ENCODE peak calls at places on chromosome 13, in six cellular contexts. One of them, this sample, is unnamed.
A peak's percentile ranks its signal among the peaks of the same experiment; 100 is the strongest.

GRCh38 chr13:79451500-79451962 is 29.4 kb upstream of the NDFIP2 start:
- DNase-seq in sigmoid colon: no peak
- DNase-seq in transverse colon: peak; percentile 26
- DNase-seq in tibial nerve: no peak
- DNase-seq in stomach: no peak
- DNase-seq in K562: peak; percentile 82
- DNase-seq in this sample: no peak

GRCh38 chr13:41177616-41178015 is 16.8 kb downstream of the KBTBD7 start:
- DNase-seq in K562: no peak
- DNase-seq in transverse colon: no peak
- DNase-seq in stomach: no peak
- DNase-seq in tibial nerve: no peak
- DNase-seq in sigmoid colon: no peak
- DNase-seq in this sample: no peak

GRCh38 chr13:78215458-78215857 is 296.8 kb upstream of the EDNRB start:
- DNase-seq in tibial nerve: no peak
- DNase-seq in stomach: no peak
- DNase-seq in sigmoid colon: no peak
- DNase-seq in K562: no peak
- DNase-seq in transverse colon: no peak
- DNase-seq in this sample: no peak

GRCh38 chr13:80870186-80870585 is 529.3 kb upstream of the SPRY2 start:
- DNase-seq in sigmoid colon: no peak
- DNase-seq in tibial nerve: no peak
- DNase-seq in transverse colon: no peak
- DNase-seq in stomach: no peak
- DNase-seq in K562: no peak
- DNase-seq in this sample: no peak

GRCh38 chr13:93951153-93951552 is 528.3 kb downstream of the DCT start:
- DNase-seq in stomach: no peak
- DNase-seq in sigmoid colon: no peak
- DNase-seq in K562: no peak
- DNase-seq in tibial nerve: no peak
- DNase-seq in transverse colon: no peak
- DNase-seq in this sample: no peak

GRCh38 chr13:98570929-98571372 is 6.0 kb downstream of the STK24 start:
- DNase-seq in tibial nerve: no peak
- DNase-seq in transverse colon: peak; percentile 61
- DNase-seq in K562: peak; percentile 29
- DNase-seq in sigmoid colon: no peak
- DNase-seq in stomach: peak; percentile 43
- DNase-seq in this sample: no peak

GRCh38 chr13:61413572-61413971 is 2.1 kb downstream of the PCDH20 start:
- DNase-seq in stomach: no peak
- DNase-seq in transverse colon: no peak
- DNase-seq in tibial nerve: no peak
- DNase-seq in sigmoid colon: peak; percentile 57
- DNase-seq in K562: no peak
- DNase-seq in this sample: no peak

GRCh38 chr13:32443111-32443510 is 15.2 kb upstream of the N4BP2L1 start:
- DNase-seq in K562: peak; percentile 13
- DNase-seq in tibial nerve: peak; percentile 19
- DNase-seq in stomach: no peak
- DNase-seq in transverse colon: peak; percentile 35
- DNase-seq in sigmoid colon: no peak
- DNase-seq in this sample: no peak

GRCh38 chr13:87671824-87672603 is 843 bp downstream of the SLITRK5 start:
- DNase-seq in sigmoid colon: no peak
- DNase-seq in tibial nerve: no peak
- DNase-seq in K562: no peak
- DNase-seq in transverse colon: peak; percentile 7
- DNase-seq in stomach: no peak
- DNase-seq in this sample: no peak

GRCh38 chr13:77925616-77926015 is 7.0 kb upstream of the EDNRB start:
- DNase-seq in tibial nerve: no peak
- DNase-seq in transverse colon: no peak
- DNase-seq in K562: no peak
- DNase-seq in sigmoid colon: no peak
- DNase-seq in stomach: no peak
- DNase-seq in this sample: no peak

GRCh38 chr13:20609145-20609544 is 42.2 kb downstream of the IFT88 start:
- DNase-seq in transverse colon: no peak
- DNase-seq in stomach: no peak
- DNase-seq in K562: no peak
- DNase-seq in sigmoid colon: no peak
- DNase-seq in tibial nerve: no peak
- DNase-seq in this sample: no peak

GRCh38 chr13:106595623-106596022 is 27.7 kb upstream of the ARGLU1 start:
- DNase-seq in K562: no peak
- DNase-seq in transverse colon: no peak
- DNase-seq in tibial nerve: no peak
- DNase-seq in sigmoid colon: no peak
- DNase-seq in stomach: no peak
- DNase-seq in this sample: peak; percentile 34

GRCh38 chr13:114248011-114248410 is 13.3 kb downstream of the CDC16 start:
- DNase-seq in K562: no peak
- DNase-seq in sigmoid colon: no peak
- DNase-seq in transverse colon: no peak
- DNase-seq in stomach: no peak
- DNase-seq in tibial nerve: no peak
- DNase-seq in this sample: no peak

GRCh38 chr13:43688230-43688907 is 98.4 kb downstream of the ENOX1 start:
- DNase-seq in K562: no peak
- DNase-seq in tibial nerve: no peak
- DNase-seq in sigmoid colon: no peak
- DNase-seq in transverse colon: no peak
- DNase-seq in stomach: no peak
- DNase-seq in this sample: no peak

GRCh38 chr13:79096099-79096498 is 310.0 kb downstream of the RBM26 start:
- DNase-seq in stomach: no peak
- DNase-seq in transverse colon: no peak
- DNase-seq in K562: no peak
- DNase-seq in sigmoid colon: no peak
- DNase-seq in tibial nerve: no peak
- DNase-seq in this sample: no peak

GRCh38 chr13:28499579-28499978 is 4.7 kb upstream of the FLT1 start:
- DNase-seq in sigmoid colon: no peak
- DNase-seq in stomach: no peak
- DNase-seq in K562: no peak
- DNase-seq in transverse colon: no peak
- DNase-seq in tibial nerve: no peak
- DNase-seq in this sample: no peak

GRCh38 chr13:113452942-113453901 is at the start of gene ADPRHL1:
- DNase-seq in sigmoid colon: peak; percentile 70
- DNase-seq in transverse colon: no peak
- DNase-seq in tibial nerve: no peak
- DNase-seq in stomach: no peak
- DNase-seq in K562: no peak
- DNase-seq in this sample: no peak

GRCh38 chr13:94632227-94632980 is 30.7 kb downstream of the GPR180 start:
- DNase-seq in sigmoid colon: no peak
- DNase-seq in stomach: no peak
- DNase-seq in tibial nerve: no peak
- DNase-seq in K562: no peak
- DNase-seq in transverse colon: no peak
- DNase-seq in this sample: no peak

GRCh38 chr13:85386424-85386823 is 412.8 kb downstream of the SLITRK6 start:
- DNase-seq in transverse colon: no peak
- DNase-seq in K562: no peak
- DNase-seq in tibial nerve: no peak
- DNase-seq in stomach: no peak
- DNase-seq in sigmoid colon: no peak
- DNase-seq in this sample: no peak

GRCh38 chr13:30832845-30833332 is 73.2 kb upstream of the MEDAG start:
- DNase-seq in transverse colon: peak; percentile 94
- DNase-seq in stomach: peak; percentile 88
- DNase-seq in sigmoid colon: no peak
- DNase-seq in K562: peak; percentile 19
- DNase-seq in tibial nerve: no peak
- DNase-seq in this sample: peak; percentile 48

GRCh38 chr13:77477299-77477848 is 58.1 kb upstream of the SCEL start:
- DNase-seq in tibial nerve: no peak
- DNase-seq in K562: no peak
- DNase-seq in stomach: no peak
- DNase-seq in transverse colon: no peak
- DNase-seq in sigmoid colon: no peak
- DNase-seq in this sample: no peak

GRCh38 chr13:20799726-20800416 is 26.1 kb upstream of the EEF1AKMT1 start:
- DNase-seq in K562: no peak
- DNase-seq in tibial nerve: no peak
- DNase-seq in stomach: no peak
- DNase-seq in sigmoid colon: no peak
- DNase-seq in transverse colon: no peak
- DNase-seq in this sample: no peak

GRCh38 chr13:110010433-110011135 is 224.2 kb upstream of the IRS2 start:
- DNase-seq in tibial nerve: no peak
- DNase-seq in stomach: no peak
- DNase-seq in transverse colon: no peak
- DNase-seq in sigmoid colon: no peak
- DNase-seq in K562: no peak
- DNase-seq in this sample: no peak

GRCh38 chr13:110006304-110006703 is 219.9 kb upstream of the IRS2 start:
- DNase-seq in sigmoid colon: no peak
- DNase-seq in K562: no peak
- DNase-seq in transverse colon: no peak
- DNase-seq in stomach: no peak
- DNase-seq in tibial nerve: no peak
- DNase-seq in this sample: no peak

GRCh38 chr13:110012102-110012739 is 225.8 kb upstream of the IRS2 start:
- DNase-seq in K562: no peak
- DNase-seq in stomach: no peak
- DNase-seq in tibial nerve: no peak
- DNase-seq in transverse colon: no peak
- DNase-seq in sigmoid colon: no peak
- DNase-seq in this sample: no peak

GRCh38 chr13:110005563-110005962 is 219.2 kb upstream of the IRS2 start:
- DNase-seq in sigmoid colon: no peak
- DNase-seq in tibial nerve: no peak
- DNase-seq in stomach: no peak
- DNase-seq in K562: no peak
- DNase-seq in transverse colon: no peak
- DNase-seq in this sample: no peak

DNA sequence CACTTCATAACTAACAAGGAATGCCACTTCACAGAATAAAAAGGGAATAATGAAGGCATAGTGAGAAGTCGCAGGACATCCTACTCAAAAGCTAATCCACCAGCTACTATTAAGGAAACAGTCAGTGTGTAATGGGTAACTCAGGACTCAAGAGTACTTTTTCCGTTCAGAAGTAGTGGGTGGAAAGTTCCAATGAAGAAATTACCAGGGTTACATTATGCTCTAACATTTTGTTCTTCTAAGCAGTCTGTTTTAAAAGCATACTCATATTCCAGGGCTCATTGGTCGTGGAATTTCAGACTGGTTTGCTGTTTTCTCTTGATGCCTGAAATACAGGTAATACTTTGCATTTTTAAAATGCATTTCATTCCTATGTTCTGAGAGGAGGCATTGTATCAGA is 222.4 kb upstream of the IRS2 start:
- DNase-seq in stomach: no peak
- DNase-seq in sigmoid colon: no peak
- DNase-seq in transverse colon: no peak
- DNase-seq in K562: no peak
- DNase-seq in tibial nerve: no peak
- DNase-seq in this sample: no peak
- TF ChIP-seq EP300 in stomach: no peak
- TF ChIP-seq EP300 in sigmoid colon: no peak
- TF ChIP-seq EP300 in transverse colon: no peak
- TF ChIP-seq EP300 in K562: no peak
- TF ChIP-seq EP300 in tibial nerve: no peak
- TF ChIP-seq EP300 in this sample: no peak

DNA sequence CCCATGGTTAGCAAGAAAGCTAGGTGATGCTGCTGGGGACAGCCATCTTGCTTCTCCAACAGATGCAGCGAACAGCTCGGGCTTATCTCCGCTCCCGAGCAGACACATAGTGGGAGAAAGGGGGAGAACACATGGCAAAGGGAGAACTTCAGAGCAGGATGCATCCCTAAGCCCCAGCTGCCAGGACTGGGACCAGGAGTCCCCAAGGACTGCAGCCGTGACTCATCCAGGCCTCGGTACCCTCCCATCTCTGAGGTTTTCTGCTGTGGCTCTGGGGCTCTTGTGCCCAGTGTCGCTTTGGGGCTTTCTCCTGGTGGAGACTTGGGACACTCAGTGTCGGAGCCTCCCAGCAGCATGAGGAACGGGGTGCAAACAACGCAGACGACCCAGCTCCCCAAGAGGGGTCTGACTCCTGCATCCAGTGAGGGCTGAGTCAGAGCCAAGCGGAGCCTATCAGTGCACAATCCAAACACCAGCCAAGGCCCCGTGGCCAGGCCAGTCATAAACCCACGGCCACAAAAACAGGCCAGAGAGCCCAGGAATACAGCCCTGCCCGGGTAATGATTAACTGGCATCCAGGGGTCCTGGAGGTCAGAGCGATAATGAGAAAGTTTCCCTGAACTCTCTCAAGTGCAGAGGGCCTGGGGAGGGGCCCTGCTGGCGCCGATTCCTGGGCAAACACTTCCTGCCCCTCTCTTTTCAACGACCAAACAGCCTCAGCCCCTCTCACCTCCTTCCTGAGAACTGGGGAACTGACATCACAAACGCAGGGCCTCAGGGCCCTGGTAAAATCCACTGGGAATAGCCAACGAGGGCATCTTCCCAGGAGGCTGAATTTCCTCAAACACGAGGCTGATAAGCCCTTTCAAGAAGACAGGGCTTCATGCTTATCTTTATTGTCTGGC is 202.9 kb downstream of the USP12 start:
- DNase-seq in tibial nerve: no peak
- DNase-seq in sigmoid colon: peak; percentile 48
- DNase-seq in transverse colon: peak; percentile 86
- DNase-seq in stomach: peak; percentile 76
- DNase-seq in K562: no peak
- DNase-seq in this sample: no peak
- H3K27ac ChIP-seq in tibial nerve: no peak overlapping the region
- H3K27ac ChIP-seq in sigmoid colon: no peak overlapping the region
- H3K27ac ChIP-seq in transverse colon: peak overlapping the region; percentile 76
- H3K27ac ChIP-seq in stomach: peak overlapping the region; percentile 73
- H3K27ac ChIP-seq in K562: no peak overlapping the region
- H3K27ac ChIP-seq in this sample: no peak overlapping the region

DNA sequence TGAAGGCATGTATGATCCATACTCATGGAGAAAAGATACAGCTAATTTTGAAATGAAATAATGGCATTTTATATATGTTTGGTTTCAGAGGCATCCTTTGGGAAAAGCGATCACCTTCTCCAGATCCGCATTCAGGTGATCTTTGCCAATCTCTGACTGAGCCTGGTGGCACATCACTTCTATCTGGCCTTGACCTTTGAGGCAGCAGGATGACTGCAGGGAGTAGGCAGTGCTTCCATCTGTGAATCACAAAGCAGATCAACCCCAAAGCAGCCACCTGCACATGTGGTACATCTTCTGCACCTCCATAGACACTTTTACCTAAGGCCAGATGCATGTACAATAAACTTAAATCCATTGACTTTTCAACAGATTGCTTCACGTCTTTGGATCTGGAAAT is 53.4 kb downstream of the SPATA13 start:
- DNase-seq in stomach: no peak
- DNase-seq in transverse colon: no peak
- DNase-seq in sigmoid colon: no peak
- DNase-seq in K562: no peak
- DNase-seq in tibial nerve: no peak
- DNase-seq in this sample: no peak
- H3K4me1 ChIP-seq in stomach: peaks cover 33% of the 10 kb centered on the region
- H3K4me1 ChIP-seq in transverse colon: peaks cover 36% of the 10 kb centered on the region
- H3K4me1 ChIP-seq in sigmoid colon: peaks cover 27% of the 10 kb centered on the region
- H3K4me1 ChIP-seq in K562: no peaks in the 10 kb centered on the region
- H3K4me1 ChIP-seq in tibial nerve: peaks cover 43% of the 10 kb centered on the region
- H3K4me1 ChIP-seq in this sample: peaks cover 8% of the 10 kb centered on the region

GRCh38 chr13:44917589-44918322 is 71.5 kb downstream of the NUFIP1 start:
- DNase-seq in stomach: peak; percentile 97
- DNase-seq in transverse colon: peak; percentile 98
- DNase-seq in sigmoid colon: peak; percentile 98
- DNase-seq in K562: peak; percentile 79
- DNase-seq in tibial nerve: peak; percentile 97
- DNase-seq in this sample: peak; percentile 98
- TF ChIP-seq EP300 in stomach: no peak
- TF ChIP-seq EP300 in transverse colon: no peak
- TF ChIP-seq EP300 in sigmoid colon: no peak
- TF ChIP-seq EP300 in K562: peak; percentile 72
- TF ChIP-seq EP300 in tibial nerve: peak; percentile 98
- TF ChIP-seq EP300 in this sample: no peak